ENCODE peak calls at places on chromosomes 16 and 17, in five cellular contexts. N is K562, Z is IMR-90, J is non-pigmented ciliary epithelial cell, H is upper lobe of right lung. I is an unnamed sample.

GRCh38 chr17:44061446-44061845 is 5.0 kb downstream of the LSM12 start:
- DNase-seq in N (no peak), Z (no peak), J (no peak), H (no peak), I (no peak)

GRCh38 chr16:19085679-19086200 is 18.3 kb downstream of the COQ7 start:
- DNase-seq in N (peak; percentile 68), Z (no peak), J (no peak), H (no peak), I (peak; percentile 58)

GRCh38 chr17:60280673-60281072 is 111.3 kb downstream of the USP32 start:
- DNase-seq in N (no peak), Z (no peak), J (no peak), H (no peak), I (no peak)

GRCh38 chr16:86809458-86809955 is 231.2 kb downstream of the FOXL1 start:
- DNase-seq in N (no peak), Z (peak; percentile 95), J (peak; percentile 83), H (no peak), I (no peak)

GRCh38 chr16:17766012-17766411 is 295.3 kb upstream of the XYLT1 start:
- DNase-seq in N (no peak), Z (no peak), J (no peak), H (no peak), I (no peak)

GRCh38 chr17:27430882-27431491 is 25.3 kb upstream of the KSR1 start:
- DNase-seq in N (peak; percentile 33), Z (peak; percentile 51), J (no peak), H (peak; percentile 69), I (peak; percentile 64)

GRCh38 chr16:26664086-26664485 is 402.6 kb upstream of the C16orf82 start:
- DNase-seq in N (no peak), Z (no peak), J (no peak), H (no peak), I (no peak)

GRCh38 chr17:77100009-77100408 is 40.8 kb upstream of the SEC14L1 start:
- DNase-seq in N (no peak), Z (no peak), J (no peak), H (peak; percentile 88), I (peak; percentile 68)

GRCh38 chr16:50072730-50073129 is 7.0 kb downstream of the HEATR3 start:
- DNase-seq in N (no peak), Z (no peak), J (no peak), H (no peak), I (no peak)

GRCh38 chr16:12259258-12259657 is 282.7 kb downstream of the SNX29 start:
- DNase-seq in N (no peak), Z (no peak), J (no peak), H (no peak), I (no peak)

GRCh38 chr17:43634681-43635125 is 27.0 kb downstream of the MEOX1 start:
- DNase-seq in N (no peak), Z (peak; percentile 53), J (no peak), H (no peak), I (no peak)

GRCh38 chr17:43720311-43721060 is 38.1 kb downstream of the SOST start:
- DNase-seq in N (peak; percentile 60), Z (peak; percentile 43), J (no peak), H (peak; percentile 92), I (peak; percentile 80)

GRCh38 chr17:40538019-40538935 is 27.0 kb downstream of the CCR7 start:
- DNase-seq in N (no peak), Z (peak; percentile 43), J (no peak), H (peak; percentile 86), I (peak; percentile 95)